ENCODE peak calls at places on chromosomes 13 and 19, in ten cellular contexts. One of them, this sample, is unnamed.

GRCh38 chr13:113129921-113130750 is 7.5 kb downstream of the F10 start:
- DNase-seq in K562: no peak
- DNase-seq in endothelial cell of umbilical vein: peak
- DNase-seq in IMR-90: no peak
- DNase-seq in HepG2: no peak
- DNase-seq in A549: no peak
- DNase-seq in suprapubic skin: peak
- DNase-seq in thyroid gland: no peak
- DNase-seq in NB4: no peak
- DNase-seq in GM12878: no peak
- DNase-seq in this sample: no peak

GRCh38 chr13:99970761-99971575 is 599 bp downstream of the ZIC5 start:
- DNase-seq in A549: peak
- DNase-seq in NB4: peak
- DNase-seq in endothelial cell of umbilical vein: no peak
- DNase-seq in GM12878: no peak
- DNase-seq in thyroid gland: no peak
- DNase-seq in suprapubic skin: no peak
- DNase-seq in HepG2: no peak
- DNase-seq in K562: peak
- DNase-seq in IMR-90: no peak
- DNase-seq in this sample: no peak

GRCh38 chr13:21639604-21640003 is 31.3 kb upstream of the FGF9 start:
- DNase-seq in K562: no peak
- DNase-seq in NB4: no peak
- DNase-seq in endothelial cell of umbilical vein: no peak
- DNase-seq in thyroid gland: no peak
- DNase-seq in IMR-90: no peak
- DNase-seq in A549: no peak
- DNase-seq in GM12878: no peak
- DNase-seq in suprapubic skin: no peak
- DNase-seq in HepG2: no peak
- DNase-seq in this sample: no peak

GRCh38 chr13:98821372-98822237 is 69.1 kb upstream of the SLC15A1 start:
- DNase-seq in endothelial cell of umbilical vein: peak
- DNase-seq in A549: peak
- DNase-seq in K562: no peak
- DNase-seq in IMR-90: no peak
- DNase-seq in NB4: no peak
- DNase-seq in thyroid gland: no peak
- DNase-seq in suprapubic skin: no peak
- DNase-seq in GM12878: no peak
- DNase-seq in HepG2: peak
- DNase-seq in this sample: no peak

GRCh38 chr19:4014541-4015491 is 7.3 kb downstream of the PIAS4 start:
- DNase-seq in K562: peak
- DNase-seq in NB4: no peak
- DNase-seq in HepG2: no peak
- DNase-seq in IMR-90: no peak
- DNase-seq in thyroid gland: no peak
- DNase-seq in endothelial cell of umbilical vein: no peak
- DNase-seq in A549: no peak
- DNase-seq in GM12878: no peak
- DNase-seq in suprapubic skin: no peak
- DNase-seq in this sample: no peak

GRCh38 chr19:28285917-28286316 is 927.0 kb downstream of the UQCRFS1 start:
- DNase-seq in thyroid gland: no peak
- DNase-seq in suprapubic skin: no peak
- DNase-seq in NB4: no peak
- DNase-seq in endothelial cell of umbilical vein: no peak
- DNase-seq in K562: no peak
- DNase-seq in IMR-90: no peak
- DNase-seq in HepG2: no peak
- DNase-seq in A549: no peak
- DNase-seq in GM12878: no peak
- DNase-seq in this sample: no peak

GRCh38 chr13:95083758-95084157 is 217.5 kb downstream of the ABCC4 start:
- DNase-seq in HepG2: no peak
- DNase-seq in suprapubic skin: no peak
- DNase-seq in endothelial cell of umbilical vein: peak
- DNase-seq in A549: peak
- DNase-seq in GM12878: no peak
- DNase-seq in NB4: no peak
- DNase-seq in IMR-90: peak
- DNase-seq in K562: no peak
- DNase-seq in thyroid gland: no peak
- DNase-seq in this sample: no peak

GRCh38 chr13:44516771-44517170 is 59.4 kb downstream of the TSC22D1 start:
- DNase-seq in endothelial cell of umbilical vein: no peak
- DNase-seq in NB4: no peak
- DNase-seq in HepG2: no peak
- DNase-seq in suprapubic skin: no peak
- DNase-seq in K562: no peak
- DNase-seq in A549: no peak
- DNase-seq in IMR-90: no peak
- DNase-seq in thyroid gland: no peak
- DNase-seq in GM12878: no peak
- DNase-seq in this sample: no peak

GRCh38 chr13:49441846-49442245 is 2.0 kb downstream of the CAB39L start:
- DNase-seq in K562: no peak
- DNase-seq in A549: no peak
- DNase-seq in suprapubic skin: no peak
- DNase-seq in IMR-90: peak
- DNase-seq in NB4: no peak
- DNase-seq in thyroid gland: no peak
- DNase-seq in endothelial cell of umbilical vein: peak
- DNase-seq in GM12878: no peak
- DNase-seq in HepG2: no peak
- DNase-seq in this sample: no peak

GRCh38 chr13:39419866-39420265 is 183.1 kb downstream of the LHFPL6 start:
- DNase-seq in K562: no peak
- DNase-seq in suprapubic skin: no peak
- DNase-seq in HepG2: no peak
- DNase-seq in IMR-90: no peak
- DNase-seq in NB4: no peak
- DNase-seq in A549: no peak
- DNase-seq in endothelial cell of umbilical vein: no peak
- DNase-seq in thyroid gland: no peak
- DNase-seq in GM12878: no peak
- DNase-seq in this sample: no peak

DNA sequence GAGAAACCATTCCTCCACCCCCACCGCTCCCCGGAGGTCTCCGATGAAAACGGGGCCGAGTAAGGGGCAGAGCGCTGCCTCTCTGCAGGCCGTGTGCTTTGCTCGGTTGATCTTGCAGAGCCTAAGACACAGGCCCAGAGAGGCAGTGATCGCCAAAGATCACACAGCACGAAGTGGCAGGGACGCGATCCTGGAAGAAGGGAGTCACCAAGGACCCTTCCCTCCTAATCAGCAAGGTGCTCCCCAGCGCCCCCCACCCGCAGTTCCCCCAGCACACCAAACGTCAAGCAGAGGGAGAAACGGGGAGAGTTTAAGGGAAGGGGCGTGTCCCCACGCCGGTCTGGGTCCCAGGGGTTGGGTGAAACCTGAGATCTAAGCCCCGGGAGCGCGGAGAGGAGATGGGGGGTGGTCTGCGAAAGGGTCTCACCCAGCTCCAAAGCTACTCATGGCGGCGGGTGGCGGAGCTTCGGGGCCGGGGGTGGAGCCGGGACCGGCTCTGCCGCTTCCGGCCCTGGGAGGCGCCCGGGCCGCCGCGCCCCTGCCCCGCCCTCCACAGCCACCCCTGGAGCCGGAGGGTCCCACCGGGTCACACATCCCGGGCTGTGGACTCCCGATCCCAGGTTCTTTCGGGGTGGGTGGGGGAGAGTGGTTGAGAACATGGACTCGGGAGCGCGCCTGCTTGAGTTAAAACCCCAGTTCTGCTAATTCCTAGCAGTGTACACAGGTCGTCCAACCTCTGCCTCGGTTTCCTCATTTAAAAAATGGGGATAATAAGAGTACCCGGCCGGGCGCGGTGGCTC is at the start of gene EML2:
- DNase-seq in HepG2: peak
- DNase-seq in NB4: peak
- DNase-seq in endothelial cell of umbilical vein: peak
- DNase-seq in A549: peak
- DNase-seq in IMR-90: no peak
- DNase-seq in K562: peak
- DNase-seq in thyroid gland: peak
- DNase-seq in GM12878: no peak
- DNase-seq in suprapubic skin: peak
- DNase-seq in this sample: no peak
- TF ChIP-seq POLR2A in HepG2: peak
- TF ChIP-seq POLR2A in NB4: peak
- TF ChIP-seq POLR2A in endothelial cell of umbilical vein: no peak
- TF ChIP-seq POLR2A in A549: peak
- TF ChIP-seq POLR2A in IMR-90: no peak
- TF ChIP-seq POLR2A in K562: peak
- TF ChIP-seq POLR2A in thyroid gland: peak
- TF ChIP-seq POLR2A in GM12878: peak
- TF ChIP-seq POLR2A in suprapubic skin: no peak
- TF ChIP-seq POLR2A in this sample: peak

GRCh38 chr19:1383014-1383310 is 745 bp upstream of the NDUFS7 start:
- DNase-seq in K562: peak
- DNase-seq in GM12878: no peak
- DNase-seq in endothelial cell of umbilical vein: no peak
- DNase-seq in suprapubic skin: no peak
- DNase-seq in A549: no peak
- DNase-seq in HepG2: no peak
- DNase-seq in thyroid gland: no peak
- DNase-seq in NB4: peak
- DNase-seq in IMR-90: no peak
- DNase-seq in this sample: no peak
- H3K4me3 ChIP-seq in K562: peak
- H3K4me3 ChIP-seq in GM12878: no peak
- H3K4me3 ChIP-seq in endothelial cell of umbilical vein: no peak
- H3K4me3 ChIP-seq in suprapubic skin: peak
- H3K4me3 ChIP-seq in A549: no peak
- H3K4me3 ChIP-seq in HepG2: peak
- H3K4me3 ChIP-seq in thyroid gland: no peak
- H3K4me3 ChIP-seq in NB4: no peak
- H3K4me3 ChIP-seq in IMR-90: no peak
- H3K4me3 ChIP-seq in this sample: no peak

DNA sequence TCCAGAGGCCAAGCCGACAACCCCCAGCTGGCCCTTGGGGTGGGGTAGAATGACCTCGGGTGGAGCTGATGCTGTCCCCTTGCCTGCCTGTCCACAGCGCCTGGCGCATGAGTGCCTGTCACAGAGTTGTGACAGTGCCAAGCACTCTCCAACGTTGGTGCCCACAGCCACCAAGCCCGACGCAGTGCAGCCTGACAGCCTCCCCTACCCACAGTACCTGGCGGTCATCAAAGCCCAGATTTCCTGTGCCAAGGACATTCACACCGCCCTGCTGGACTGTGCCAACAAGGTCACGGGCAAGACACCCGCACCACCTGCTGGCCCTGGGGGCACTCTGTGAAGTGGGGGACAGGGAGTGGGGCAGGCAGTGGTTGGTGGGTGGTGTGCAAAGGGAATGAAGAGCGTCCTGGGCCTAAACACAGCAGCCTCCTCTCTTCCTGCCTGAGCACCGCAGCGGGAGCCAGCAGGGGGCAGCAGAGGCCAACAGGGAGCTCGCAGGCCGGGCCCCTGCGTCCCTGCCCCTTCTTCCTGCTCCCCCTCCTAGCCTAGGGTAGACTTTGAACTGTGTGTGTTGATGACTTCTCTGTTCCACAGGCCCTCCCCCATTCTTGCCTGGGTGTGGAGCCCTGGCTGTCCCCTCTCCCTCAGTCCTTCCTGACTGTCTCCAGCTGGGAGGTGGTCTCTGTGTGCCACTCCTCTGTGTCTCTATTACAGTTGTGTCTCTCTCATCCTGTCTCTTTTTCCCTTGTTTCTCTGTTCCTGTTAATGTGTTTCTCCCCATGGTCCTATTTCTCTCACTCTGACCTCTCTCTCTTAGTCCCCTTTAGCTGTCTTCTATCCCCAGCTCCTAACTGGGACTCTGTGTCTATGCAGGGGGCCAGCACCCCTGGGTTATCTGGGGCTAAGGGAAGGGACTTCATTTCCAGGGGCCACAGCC is 6.5 kb downstream of the MED29 start:
- DNase-seq in HepG2: peak
- DNase-seq in suprapubic skin: peak
- DNase-seq in K562: peak
- DNase-seq in thyroid gland: peak
- DNase-seq in GM12878: no peak
- DNase-seq in A549: peak
- DNase-seq in NB4: peak
- DNase-seq in IMR-90: peak
- DNase-seq in endothelial cell of umbilical vein: peak
- DNase-seq in this sample: no peak
- TF ChIP-seq POLR2A in HepG2: peak
- TF ChIP-seq POLR2A in suprapubic skin: peak
- TF ChIP-seq POLR2A in K562: peak
- TF ChIP-seq POLR2A in thyroid gland: no peak
- TF ChIP-seq POLR2A in GM12878: no peak
- TF ChIP-seq POLR2A in A549: peak
- TF ChIP-seq POLR2A in NB4: no peak
- TF ChIP-seq POLR2A in IMR-90: peak
- TF ChIP-seq POLR2A in endothelial cell of umbilical vein: no peak
- TF ChIP-seq POLR2A in this sample: no peak

GRCh38 chr19:1170938-1171754 is 2.9 kb downstream of the SBNO2 start:
- DNase-seq in endothelial cell of umbilical vein: no peak
- DNase-seq in K562: no peak
- DNase-seq in GM12878: no peak
- DNase-seq in IMR-90: no peak
- DNase-seq in HepG2: peak
- DNase-seq in suprapubic skin: peak
- DNase-seq in thyroid gland: no peak
- DNase-seq in A549: no peak
- DNase-seq in NB4: no peak
- DNase-seq in this sample: no peak

GRCh38 chr19:1168877-1169791 is 4.9 kb downstream of the SBNO2 start:
- DNase-seq in endothelial cell of umbilical vein: no peak
- DNase-seq in suprapubic skin: peak
- DNase-seq in HepG2: peak
- DNase-seq in IMR-90: peak
- DNase-seq in thyroid gland: peak
- DNase-seq in NB4: no peak
- DNase-seq in K562: no peak
- DNase-seq in A549: peak
- DNase-seq in GM12878: no peak
- DNase-seq in this sample: no peak

GRCh38 chr19:1168562-1168873 is 5.5 kb downstream of the SBNO2 start:
- DNase-seq in thyroid gland: no peak
- DNase-seq in endothelial cell of umbilical vein: no peak
- DNase-seq in suprapubic skin: no peak
- DNase-seq in A549: no peak
- DNase-seq in IMR-90: no peak
- DNase-seq in HepG2: no peak
- DNase-seq in GM12878: no peak
- DNase-seq in NB4: no peak
- DNase-seq in K562: no peak
- DNase-seq in this sample: no peak

GRCh38 chr19:1171755-1172352 is 2.2 kb downstream of the SBNO2 start:
- DNase-seq in K562: no peak
- DNase-seq in thyroid gland: peak
- DNase-seq in IMR-90: no peak
- DNase-seq in HepG2: no peak
- DNase-seq in endothelial cell of umbilical vein: no peak
- DNase-seq in GM12878: no peak
- DNase-seq in suprapubic skin: peak
- DNase-seq in NB4: no peak
- DNase-seq in A549: no peak
- DNase-seq in this sample: no peak

GRCh38 chr19:1169921-1170885 is 3.9 kb downstream of the SBNO2 start:
- DNase-seq in NB4: no peak
- DNase-seq in HepG2: no peak
- DNase-seq in A549: no peak
- DNase-seq in IMR-90: peak
- DNase-seq in thyroid gland: no peak
- DNase-seq in GM12878: no peak
- DNase-seq in K562: no peak
- DNase-seq in suprapubic skin: peak
- DNase-seq in endothelial cell of umbilical vein: no peak
- DNase-seq in this sample: no peak
- H3K4me3 ChIP-seq in NB4: no peak
- H3K4me3 ChIP-seq in HepG2: no peak
- H3K4me3 ChIP-seq in A549: no peak
- H3K4me3 ChIP-seq in IMR-90: no peak
- H3K4me3 ChIP-seq in thyroid gland: no peak
- H3K4me3 ChIP-seq in GM12878: no peak
- H3K4me3 ChIP-seq in K562: no peak
- H3K4me3 ChIP-seq in suprapubic skin: peak
- H3K4me3 ChIP-seq in endothelial cell of umbilical vein: no peak
- H3K4me3 ChIP-seq in this sample: no peak

This sample was measured in esophagus squamous epithelium.